ENCODE peak calls at places on chromosomes 11 and 22, in four cellular contexts. One of them, this sample, is unnamed.

GRCh38 chr22:17949926-17950473 is 74.4 kb downstream of the MICAL3 start:
- DNase-seq in A549: no peak
- DNase-seq in H1: no peak
- DNase-seq in K562: no peak
- DNase-seq in this sample: no peak

GRCh38 chr22:32079110-32080089 is 36.3 kb downstream of the SLC5A1 start:
- DNase-seq in K562: no peak
- DNase-seq in A549: peak
- DNase-seq in H1: peak
- DNase-seq in this sample: no peak

GRCh38 chr22:50473855-50474671 is 772 bp downstream of the SBF1 start:
- DNase-seq in A549: no peak
- DNase-seq in H1: no peak
- DNase-seq in K562: peak
- DNase-seq in this sample: peak

GRCh38 chr11:20164152-20164551 is 3.9 kb upstream of the DBX1 start:
- DNase-seq in A549: no peak
- DNase-seq in H1: no peak
- DNase-seq in K562: no peak
- DNase-seq in this sample: no peak

GRCh38 chr11:45158210-45158644 is 11.8 kb downstream of the PRDM11 start:
- DNase-seq in A549: no peak
- DNase-seq in K562: no peak
- DNase-seq in H1: no peak
- DNase-seq in this sample: peak

GRCh38 chr22:33303109-33303508 is 244.9 kb upstream of the SYN3 start:
- DNase-seq in K562: no peak
- DNase-seq in A549: no peak
- DNase-seq in H1: no peak
- DNase-seq in this sample: no peak

GRCh38 chr11:11976476-11977187 is 31.8 kb downstream of the DKK3 start:
- DNase-seq in K562: no peak
- DNase-seq in H1: no peak
- DNase-seq in A549: peak
- DNase-seq in this sample: no peak

GRCh38 chr22:41746563-41747400 is 47.5 kb downstream of the MEI1 start:
- DNase-seq in K562: peak
- DNase-seq in H1: peak
- DNase-seq in A549: peak
- DNase-seq in this sample: peak

GRCh38 chr11:128610765-128611617 is 23.6 kb upstream of the ETS1 start:
- DNase-seq in H1: no peak
- DNase-seq in A549: no peak
- DNase-seq in K562: no peak
- DNase-seq in this sample: no peak

GRCh38 chr22:25853902-25854301 is 111.9 kb downstream of the MYO18B start:
- DNase-seq in H1: no peak
- DNase-seq in A549: peak
- DNase-seq in K562: no peak
- DNase-seq in this sample: peak

GRCh38 chr11:12159351-12160099 is 49.1 kb downstream of the MICAL2 start:
- DNase-seq in A549: peak
- DNase-seq in H1: no peak
- DNase-seq in K562: no peak
- DNase-seq in this sample: no peak

GRCh38 chr22:18955696-18956095 is 19.6 kb upstream of the PRODH start:
- DNase-seq in K562: no peak
- DNase-seq in H1: no peak
- DNase-seq in A549: no peak
- DNase-seq in this sample: no peak

GRCh38 chr11:63917685-63918523 is 940 bp upstream of the RCOR2 start:
- DNase-seq in K562: peak
- DNase-seq in H1: no peak
- DNase-seq in A549: peak
- DNase-seq in this sample: peak

GRCh38 chr11:78038697-78039313 is 15.7 kb upstream of the KCTD14 start:
- DNase-seq in A549: no peak
- DNase-seq in K562: no peak
- DNase-seq in H1: no peak
- DNase-seq in this sample: no peak

GRCh38 chr11:72719144-72719543 is 33.1 kb downstream of the ARAP1 start:
- DNase-seq in A549: no peak
- DNase-seq in H1: no peak
- DNase-seq in K562: no peak
- DNase-seq in this sample: no peak

GRCh38 chr22:46079093-46079860 is 71.0 kb upstream of the PPARA start:
- DNase-seq in K562: no peak
- DNase-seq in A549: no peak
- DNase-seq in H1: no peak
- DNase-seq in this sample: no peak

GRCh38 chr11:102396708-102397563 is 49.9 kb downstream of the BIRC2 start:
- DNase-seq in A549: no peak
- DNase-seq in H1: no peak
- DNase-seq in K562: no peak
- DNase-seq in this sample: no peak

GRCh38 chr11:749731-750130 is 2.5 kb downstream of the TALDO1 start:
- DNase-seq in H1: no peak
- DNase-seq in A549: no peak
- DNase-seq in K562: no peak
- DNase-seq in this sample: no peak

GRCh38 chr22:24507742-24508141 is 12.6 kb downstream of the UPB1 start:
- DNase-seq in A549: no peak
- DNase-seq in H1: peak
- DNase-seq in K562: no peak
- DNase-seq in this sample: no peak

GRCh38 chr22:24506802-24507438 is 11.8 kb downstream of the UPB1 start:
- DNase-seq in A549: peak
- DNase-seq in H1: no peak
- DNase-seq in K562: no peak
- DNase-seq in this sample: no peak

GRCh38 chr22:24503137-24503850 is 8.2 kb downstream of the UPB1 start:
- DNase-seq in K562: peak
- DNase-seq in H1: no peak
- DNase-seq in A549: peak
- DNase-seq in this sample: peak

GRCh38 chr22:24503851-24504170 is 8.7 kb downstream of the UPB1 start:
- DNase-seq in A549: no peak
- DNase-seq in K562: no peak
- DNase-seq in H1: no peak
- DNase-seq in this sample: no peak

GRCh38 chr22:24505337-24505736 is 10.2 kb downstream of the UPB1 start:
- DNase-seq in H1: no peak
- DNase-seq in A549: no peak
- DNase-seq in K562: no peak
- DNase-seq in this sample: no peak
- TF ChIP-seq USF2 in H1: no peak
- TF ChIP-seq USF2 in A549: no peak
- TF ChIP-seq USF2 in K562: no peak
- TF ChIP-seq USF2 in this sample: no peak

GRCh38 chr11:120335596-120335927 is 651 bp upstream of the ARHGEF12 start:
- DNase-seq in K562: no peak
- DNase-seq in A549: no peak
- DNase-seq in H1: no peak
- DNase-seq in this sample: no peak

GRCh38 chr11:120334894-120335462 is 1.2 kb upstream of the ARHGEF12 start:
- DNase-seq in A549: peak
- DNase-seq in H1: no peak
- DNase-seq in K562: peak
- DNase-seq in this sample: peak

GRCh38 chr11:120332822-120333716 is 3.1 kb upstream of the ARHGEF12 start:
- DNase-seq in A549: no peak
- DNase-seq in H1: no peak
- DNase-seq in K562: no peak
- DNase-seq in this sample: no peak

GRCh38 chr11:120333801-120334200 is 2.4 kb upstream of the ARHGEF12 start:
- DNase-seq in H1: no peak
- DNase-seq in K562: no peak
- DNase-seq in A549: no peak
- DNase-seq in this sample: no peak

DNA sequence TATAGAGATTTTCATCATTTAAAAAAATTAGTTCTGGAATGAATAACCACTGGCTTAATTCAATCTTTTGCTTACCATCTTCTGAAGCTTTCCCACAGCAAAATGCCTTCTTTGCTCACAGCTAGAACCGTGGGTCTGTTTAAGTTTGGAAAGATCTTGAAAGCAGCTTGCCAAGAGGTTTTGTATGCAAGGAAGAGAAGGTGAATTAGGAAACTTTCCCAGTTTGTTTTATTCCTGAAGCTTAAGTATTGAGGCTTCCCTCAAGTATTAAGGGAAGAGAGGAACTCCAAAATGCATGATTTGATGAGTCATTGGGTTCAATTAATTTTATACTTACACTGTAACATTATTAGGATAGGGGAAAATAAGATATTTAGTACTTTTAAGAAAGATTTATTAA is 1.9 kb upstream of the ARHGEF12 start:
- DNase-seq in H1: no peak
- DNase-seq in K562: no peak
- DNase-seq in A549: no peak
- DNase-seq in this sample: no peak
- H3K27ac ChIP-seq in H1: no peak
- H3K27ac ChIP-seq in K562: no peak
- H3K27ac ChIP-seq in A549: no peak
- H3K27ac ChIP-seq in this sample: peak

DNA sequence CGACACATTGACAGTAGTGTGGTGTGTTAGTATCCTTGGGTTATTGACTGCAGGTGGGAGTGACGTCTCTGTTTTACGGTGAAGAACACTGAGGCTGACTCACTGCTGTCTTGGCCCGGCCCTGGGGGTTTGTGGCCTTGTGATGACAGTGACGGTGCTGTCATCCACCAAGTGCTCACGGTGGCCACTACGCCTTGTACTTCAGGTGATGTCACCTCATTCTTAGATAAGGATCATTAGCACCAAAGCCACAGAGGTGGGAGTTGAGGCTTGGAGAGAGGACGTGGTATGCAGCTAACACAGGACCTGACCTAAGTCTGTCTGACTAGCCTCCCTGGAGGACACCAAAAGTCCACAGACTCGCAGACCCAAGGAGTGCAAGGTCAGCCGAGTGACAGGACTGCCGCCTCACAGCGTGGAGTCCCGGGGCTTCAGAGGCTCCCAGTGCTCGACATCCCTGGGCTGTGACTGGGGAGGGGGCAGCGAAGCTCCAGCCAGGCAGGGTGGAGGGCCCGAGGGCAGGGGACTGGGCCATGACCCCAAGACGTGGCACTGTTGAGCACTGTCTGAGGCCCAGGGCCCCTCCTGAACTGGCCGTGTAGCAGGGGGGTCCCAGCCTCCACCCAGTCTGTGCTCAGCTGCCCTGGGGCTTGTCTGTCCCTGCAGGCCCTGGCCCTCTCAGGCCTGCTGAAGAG is 56.5 kb downstream of the NAT10 start:
- DNase-seq in A549: no peak
- DNase-seq in K562: peak
- DNase-seq in H1: no peak
- DNase-seq in this sample: no peak
- TF ChIP-seq USF2 in A549: no peak
- TF ChIP-seq USF2 in K562: no peak
- TF ChIP-seq USF2 in H1: no peak
- TF ChIP-seq USF2 in this sample: no peak

DNA sequence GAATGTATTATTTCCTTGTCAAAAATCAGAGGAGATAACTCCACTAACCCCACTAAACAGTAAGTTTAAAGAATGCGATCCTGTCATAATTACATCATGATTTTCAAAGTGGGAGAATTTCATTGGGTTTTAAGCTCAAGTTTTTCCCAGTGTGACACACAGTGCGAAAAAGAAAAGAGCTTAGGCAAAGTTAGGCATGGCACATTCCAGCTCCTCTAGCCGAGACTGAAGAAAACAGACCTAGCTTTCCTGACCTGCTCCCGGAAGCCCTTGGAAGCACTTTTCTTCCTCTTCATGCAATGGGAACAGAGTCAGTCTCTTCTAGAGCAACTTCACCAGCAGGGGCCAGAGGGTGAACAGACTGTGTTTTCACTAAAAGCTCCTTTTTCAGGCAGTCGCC is 76.6 kb upstream of the AKIP1 start:
- DNase-seq in K562: no peak
- DNase-seq in H1: no peak
- DNase-seq in A549: no peak
- DNase-seq in this sample: no peak
- H3K27ac ChIP-seq in K562: no peak
- H3K27ac ChIP-seq in H1: no peak
- H3K27ac ChIP-seq in A549: no peak
- H3K27ac ChIP-seq in this sample: peak

GRCh38 chr11:107563702-107564101 is 1.8 kb downstream of the ALKBH8 start:
- DNase-seq in K562: peak
- DNase-seq in H1: no peak
- DNase-seq in A549: peak
- DNase-seq in this sample: peak
- TF ChIP-seq USF2 in K562: no peak
- TF ChIP-seq USF2 in H1: no peak
- TF ChIP-seq USF2 in A549: no peak
- TF ChIP-seq USF2 in this sample: no peak

GRCh38 chr22:38290347-38290746 is 17.5 kb upstream of the TMEM184B start:
- DNase-seq in H1: no peak
- DNase-seq in A549: no peak
- DNase-seq in K562: no peak
- DNase-seq in this sample: no peak
- H3K27ac ChIP-seq in H1: no peak
- H3K27ac ChIP-seq in A549: no peak
- H3K27ac ChIP-seq in K562: no peak
- H3K27ac ChIP-seq in this sample: no peak

DNA sequence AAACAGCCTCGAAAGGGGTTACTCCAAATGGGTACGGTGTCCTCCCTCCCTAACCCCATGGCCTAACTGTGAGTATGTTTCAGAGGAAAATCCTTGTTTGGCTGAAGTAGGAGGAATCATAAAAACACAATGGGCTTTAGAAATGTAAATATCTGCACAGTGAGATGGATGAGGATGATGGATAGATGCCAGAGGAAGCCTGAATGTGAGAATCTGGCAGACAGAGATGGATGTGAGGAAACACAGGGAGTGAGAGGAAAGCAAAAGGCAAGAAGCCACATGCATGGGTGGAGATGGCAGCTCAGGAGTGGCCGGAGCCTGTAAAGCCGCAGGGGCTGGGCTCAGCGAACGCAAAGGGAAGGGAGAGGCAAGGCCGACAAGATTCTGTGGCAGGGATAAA is 237.2 kb upstream of the CADM1 start:
- DNase-seq in H1: no peak
- DNase-seq in K562: no peak
- DNase-seq in A549: no peak
- DNase-seq in this sample: no peak
- TF ChIP-seq USF2 in H1: no peak
- TF ChIP-seq USF2 in K562: no peak
- TF ChIP-seq USF2 in A549: no peak
- TF ChIP-seq USF2 in this sample: no peak

GRCh38 chr11:14124886-14125285 is 162.4 kb downstream of the SPON1 start:
- DNase-seq in H1: no peak
- DNase-seq in K562: no peak
- DNase-seq in A549: no peak
- DNase-seq in this sample: no peak
- H3K27ac ChIP-seq in H1: no peak
- H3K27ac ChIP-seq in K562: no peak
- H3K27ac ChIP-seq in A549: no peak
- H3K27ac ChIP-seq in this sample: no peak

This sample was measured in SK-N-SH.